ENCODE peak calls at places on chromosome 13, in four cellular contexts. I is NCI-H2081, B is LHCN-M2, E is caudate nucleus. L is an unnamed sample.

GRCh38 chr13:99207511-99207910 is 6.9 kb downstream of the UBAC2 start:
- DNase-seq in B (no peak), E (no peak), I (no peak), L (no peak)

GRCh38 chr13:99131410-99131809 is 69.2 kb upstream of the UBAC2 start:
- DNase-seq in E (no peak), I (no peak), B (no peak), L (no peak)

GRCh38 chr13:80033286-80033685 is 307.6 kb downstream of the SPRY2 start:
- DNase-seq in E (no peak), B (peak; percentile 90), I (no peak), L (no peak)

GRCh38 chr13:76965759-76966421 is 17.6 kb downstream of the ACOD1 start:
- DNase-seq in B (peak; percentile 23), I (no peak), E (no peak), L (peak; percentile 18)

GRCh38 chr13:26497991-26498423 is 59.5 kb upstream of the WASF3 start:
- DNase-seq in E (no peak), I (no peak), B (peak; percentile 48), L (peak; percentile 92)

GRCh38 chr13:31172001-31172400 is 10.3 kb upstream of the HSPH1 start:
- DNase-seq in I (no peak), E (no peak), B (peak; percentile 34), L (peak; percentile 63)

GRCh38 chr13:44292545-44292944 is 81.1 kb upstream of the SERP2 start:
- DNase-seq in E (no peak), B (no peak), I (no peak), L (no peak)

GRCh38 chr13:90968510-90968909 is 379.0 kb upstream of the MIR17HG start:
- DNase-seq in B (no peak), I (peak; percentile 67), E (no peak), L (peak; percentile 1)

GRCh38 chr13:54144809-54145208 is 1116.2 kb downstream of the OLFM4 start:
- DNase-seq in B (no peak), E (no peak), I (no peak), L (no peak)

GRCh38 chr13:109764474-109765292 is 21.7 kb downstream of the IRS2 start:
- DNase-seq in B (peak; percentile 89), I (no peak), E (no peak), L (peak; percentile 58)

GRCh38 chr13:37652596-37652995 is 54.0 kb upstream of the POSTN start:
- DNase-seq in B (no peak), I (no peak), E (no peak), L (no peak)